ENCODE peak calls at places on chromosomes 16 and 17, in ten cellular contexts. L, Z, K, U, D, B, T, H, R and Q are unnamed samples.

GRCh38 chr17:15404116-15404730 is 62.8 kb upstream of the TEKT3 start:
- DNase-seq in Z (no peak), K (no peak), T (no peak), L (no peak), H (peak; percentile 53), B (no peak), U (no peak), R (no peak), D (no peak), Q (no peak)

GRCh38 chr17:22514767-22515320 is 822.5 kb downstream of the KCNJ18 start:
- DNase-seq in D (no peak), U (no peak), L (no peak), Z (no peak), R (no peak), B (no peak), H (no peak), K (no peak), T (no peak), Q (no peak)

GRCh38 chr16:20923876-20924275 is 23.3 kb downstream of the LYRM1 start:
- DNase-seq in U (no peak), T (no peak), D (no peak), H (no peak), B (no peak), L (no peak), R (no peak), Z (no peak), K (no peak), Q (no peak)

GRCh38 chr17:81097134-81097942 is 62.4 kb downstream of the BAIAP2 start:
- DNase-seq in U (peak; percentile 92), B (peak; percentile 88), T (peak; percentile 83), Z (no peak), R (peak; percentile 91), K (peak; percentile 76), D (peak; percentile 80), H (peak; percentile 94), L (peak; percentile 81), Q (peak; percentile 81)

GRCh38 chr17:21200590-21201301 is 13.2 kb downstream of the TMEM11 start:
- DNase-seq in R (no peak), L (no peak), H (peak; percentile 13), U (no peak), K (no peak), D (no peak), T (no peak), Z (no peak), B (peak; percentile 66), Q (no peak)

GRCh38 chr16:35180970-35181369 is 1721.6 kb downstream of the TP53TG3F start:
- DNase-seq in Z (no peak), D (no peak), T (no peak), B (no peak), K (no peak), U (no peak), H (no peak), R (no peak), L (no peak), Q (no peak)

GRCh38 chr16:11253009-11253994 is 2.7 kb downstream of the SOCS1 start:
- DNase-seq in R (no peak), B (no peak), K (no peak), Z (no peak), H (peak; percentile 65), U (no peak), L (no peak), T (no peak), D (no peak), Q (no peak)

GRCh38 chr16:19137621-19138128 is 23.9 kb downstream of the ITPRIPL2 start:
- DNase-seq in Z (no peak), H (no peak), T (no peak), R (no peak), D (no peak), K (no peak), B (no peak), L (no peak), U (no peak), Q (no peak)

GRCh38 chr17:49748791-49749190 is 15.1 kb downstream of the FAM117A start:
- DNase-seq in U (no peak), K (no peak), H (no peak), D (no peak), L (no peak), B (no peak), Z (no peak), T (no peak), R (no peak), Q (no peak)
- H3K27ac ChIP-seq in U (no peak overlapping the region), K (no peak overlapping the region), H (no peak overlapping the region), D (no peak overlapping the region), L (no peak overlapping the region), B (no peak overlapping the region), Z (no peak overlapping the region), T (no peak overlapping the region), R (no peak overlapping the region), Q (no peak overlapping the region)

GRCh38 chr17:79423811-79424465 is 186.9 kb downstream of the RBFOX3 start:
- DNase-seq in K (no peak), B (peak; percentile 44), T (no peak), L (no peak), D (no peak), Z (no peak), H (no peak), R (no peak), U (no peak), Q (no peak)

GRCh38 chr17:79427621-79428539 is 183.0 kb downstream of the RBFOX3 start:
- DNase-seq in R (no peak), U (no peak), K (no peak), D (no peak), T (no peak), H (no peak), L (no peak), B (no peak), Z (no peak), Q (peak; percentile 18)

GRCh38 chr17:79425686-79426085 is 185.2 kb downstream of the RBFOX3 start:
- DNase-seq in D (no peak), H (no peak), Z (no peak), T (no peak), R (no peak), U (no peak), B (no peak), L (no peak), K (no peak), Q (no peak)

GRCh38 chr17:79422236-79422635 is 188.6 kb downstream of the RBFOX3 start:
- DNase-seq in R (no peak), B (no peak), L (no peak), Z (no peak), H (no peak), D (no peak), T (no peak), K (no peak), U (no peak), Q (no peak)

DNA sequence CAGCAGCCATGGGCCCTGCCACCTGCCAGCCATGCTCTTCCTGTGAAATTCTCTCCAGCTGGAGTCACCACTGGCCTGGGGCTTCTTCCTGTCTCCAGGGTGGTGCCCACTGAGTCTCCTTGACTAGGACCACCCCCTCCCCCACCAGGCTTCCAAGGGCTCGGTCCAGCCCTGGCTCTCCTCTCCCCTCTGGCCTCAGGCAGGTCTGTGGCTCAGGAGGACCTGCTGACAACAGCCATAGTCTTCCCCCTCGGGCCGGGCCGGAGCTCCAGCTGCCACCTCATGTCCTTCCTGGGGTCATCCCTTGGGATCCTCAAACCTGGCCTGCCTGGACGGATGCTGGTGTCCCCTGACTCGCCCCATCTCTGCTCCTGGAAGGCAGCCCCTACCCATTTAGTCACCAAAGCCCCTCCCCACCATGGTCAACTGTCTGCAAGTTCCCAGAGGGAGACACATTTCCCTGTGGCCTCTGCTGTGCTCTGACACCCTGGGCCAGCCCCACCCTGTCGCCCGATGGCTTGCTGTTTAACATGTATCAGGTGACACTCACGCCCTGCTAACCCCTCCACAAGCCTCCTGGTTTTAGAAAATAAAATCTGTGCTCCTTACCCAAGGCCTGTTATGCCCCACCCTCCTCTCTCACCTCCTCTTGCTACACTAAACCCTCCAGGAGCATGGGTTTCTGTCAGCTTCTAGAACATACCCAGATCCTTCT is 186.2 kb downstream of the RBFOX3 start:
- DNase-seq in L (no peak), D (no peak), H (no peak), B (no peak), T (no peak), Z (no peak), K (no peak), U (no peak), R (no peak), Q (no peak)
- H3K27ac ChIP-seq in L (no peak overlapping the region), D (no peak overlapping the region), H (no peak overlapping the region), B (no peak overlapping the region), T (no peak overlapping the region), Z (no peak overlapping the region), K (no peak overlapping the region), U (no peak overlapping the region), R (no peak overlapping the region), Q (no peak overlapping the region)

GRCh38 chr17:19364699-19365498 is 2.4 kb upstream of the B9D1 start:
- DNase-seq in K (no peak), B (peak; percentile 49), Z (no peak), L (no peak), T (peak; percentile 53), H (peak; percentile 51), D (no peak), R (peak; percentile 54), U (no peak), Q (no peak)

GRCh38 chr17:19365833-19366636 is 3.5 kb upstream of the B9D1 start:
- DNase-seq in B (no peak), Z (no peak), U (no peak), R (no peak), K (no peak), H (no peak), T (no peak), L (no peak), D (no peak), Q (no peak)

GRCh38 chr17:19366637-19366972 is 4.1 kb upstream of the B9D1 start:
- DNase-seq in L (no peak), K (no peak), H (no peak), B (no peak), R (no peak), T (no peak), U (no peak), D (no peak), Z (no peak), Q (no peak)

GRCh38 chr17:19363460-19364035 is 1.0 kb upstream of the B9D1 start:
- DNase-seq in H (no peak), K (no peak), D (no peak), T (no peak), B (peak; percentile 41), R (no peak), U (no peak), Z (no peak), L (no peak), Q (no peak)

GRCh38 chr17:19365499-19365817 is 2.9 kb upstream of the B9D1 start:
- DNase-seq in L (no peak), R (peak; percentile 58), B (no peak), D (no peak), K (no peak), U (no peak), H (no peak), Z (no peak), T (no peak), Q (no peak)
- H3K27ac ChIP-seq in L (peak overlapping the region; percentile 11), R (no peak overlapping the region), B (no peak overlapping the region), D (no peak overlapping the region), K (no peak overlapping the region), U (no peak overlapping the region), H (no peak overlapping the region), Z (no peak overlapping the region), T (no peak overlapping the region), Q (no peak overlapping the region)

DNA sequence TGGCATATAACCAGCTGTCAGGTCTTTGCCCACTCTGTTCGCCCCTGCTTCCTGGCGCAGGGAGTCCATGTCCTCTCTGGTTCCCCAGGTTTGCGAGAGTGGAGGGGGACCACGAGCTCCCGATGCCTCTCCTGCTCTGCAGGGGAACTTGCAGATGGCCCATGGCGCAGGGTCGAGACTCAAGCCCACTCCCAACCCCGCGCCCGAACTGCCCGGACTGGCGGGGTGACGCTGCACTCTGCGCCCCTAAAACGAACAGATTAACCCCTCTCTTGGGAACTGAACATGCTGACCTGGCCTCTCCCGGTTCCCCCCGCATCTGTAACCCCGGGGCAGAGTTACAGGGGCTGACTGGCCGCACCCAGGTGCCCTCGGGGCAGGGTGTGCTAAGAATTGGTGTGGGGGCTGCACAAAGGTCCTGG is 681 bp upstream of the PLA2G15 start:
- DNase-seq in U (no peak), D (no peak), R (no peak), Z (no peak), H (no peak), L (no peak), T (no peak), B (peak; percentile 60), K (no peak), Q (no peak)
- H3K27ac ChIP-seq in U (no peak overlapping the region), D (no peak overlapping the region), R (peak overlapping the region; percentile 65), Z (no peak overlapping the region), H (no peak overlapping the region), L (peak overlapping the region; percentile 33), T (no peak overlapping the region), B (peak overlapping the region; percentile 92), K (peak overlapping the region; percentile 93), Q (no peak overlapping the region)